ENCODE peak calls at places on chromosomes 7 and 10, in four cellular contexts. One of them, this sample, is unnamed.

GRCh38 chr10:119597405-119598186 is 832 bp upstream of the TIAL1 start:
- DNase-seq in OCI-LY7: peak; percentile 52
- DNase-seq in Karpas-422: peak; percentile 79
- DNase-seq in mammary epithelial cell: no peak
- DNase-seq in this sample: no peak

GRCh38 chr7:19470031-19470430 is 238.8 kb downstream of the POLR1F start:
- DNase-seq in Karpas-422: no peak
- DNase-seq in OCI-LY7: no peak
- DNase-seq in mammary epithelial cell: no peak
- DNase-seq in this sample: no peak

GRCh38 chr7:2641406-2642393 is 9.9 kb downstream of the TTYH3 start:
- DNase-seq in Karpas-422: no peak
- DNase-seq in mammary epithelial cell: peak; percentile 76
- DNase-seq in OCI-LY7: peak; percentile 88
- DNase-seq in this sample: peak; percentile 11

GRCh38 chr10:8418631-8419030 is 364.1 kb downstream of the GATA3 start:
- DNase-seq in mammary epithelial cell: peak; percentile 39
- DNase-seq in Karpas-422: no peak
- DNase-seq in OCI-LY7: no peak
- DNase-seq in this sample: no peak

GRCh38 chr7:145978769-145979168 is 137.8 kb upstream of the CNTNAP2 start:
- DNase-seq in OCI-LY7: no peak
- DNase-seq in Karpas-422: no peak
- DNase-seq in mammary epithelial cell: no peak
- DNase-seq in this sample: no peak

GRCh38 chr7:156929789-156930539 is 19.5 kb upstream of the NOM1 start:
- DNase-seq in OCI-LY7: no peak
- DNase-seq in Karpas-422: no peak
- DNase-seq in mammary epithelial cell: no peak
- DNase-seq in this sample: no peak

GRCh38 chr7:29523728-29524127 is 39.9 kb upstream of the PRR15 start:
- DNase-seq in Karpas-422: no peak
- DNase-seq in OCI-LY7: no peak
- DNase-seq in mammary epithelial cell: no peak
- DNase-seq in this sample: no peak

GRCh38 chr7:89607797-89608196 is 546.5 kb upstream of the STEAP1 start:
- DNase-seq in mammary epithelial cell: no peak
- DNase-seq in OCI-LY7: no peak
- DNase-seq in Karpas-422: no peak
- DNase-seq in this sample: no peak

GRCh38 chr10:12716042-12716441 is 285.5 kb downstream of the CCDC3 start:
- DNase-seq in OCI-LY7: no peak
- DNase-seq in Karpas-422: no peak
- DNase-seq in mammary epithelial cell: no peak
- DNase-seq in this sample: no peak

GRCh38 chr7:134755422-134756022 is 23.9 kb upstream of the CALD1 start:
- DNase-seq in OCI-LY7: peak; percentile 25
- DNase-seq in mammary epithelial cell: no peak
- DNase-seq in Karpas-422: no peak
- DNase-seq in this sample: no peak

GRCh38 chr10:69384320-69384719 is 32.4 kb downstream of the TACR2 start:
- DNase-seq in mammary epithelial cell: no peak
- DNase-seq in OCI-LY7: no peak
- DNase-seq in Karpas-422: no peak
- DNase-seq in this sample: no peak
- H3K4me1 ChIP-seq in mammary epithelial cell: peaks cover 42% of the 10 kb centered on the region
- H3K4me1 ChIP-seq in OCI-LY7: no peaks in the 10 kb centered on the region
- H3K4me1 ChIP-seq in Karpas-422: peaks cover 2% of the 10 kb centered on the region
- H3K4me1 ChIP-seq in this sample: no peaks in the 10 kb centered on the region

GRCh38 chr10:80501381-80501912 is 36.3 kb upstream of the SH2D4B start:
- DNase-seq in Karpas-422: no peak
- DNase-seq in mammary epithelial cell: peak; percentile 35
- DNase-seq in OCI-LY7: no peak
- DNase-seq in this sample: no peak
- H3K4me1 ChIP-seq in Karpas-422: no peaks in the 10 kb centered on the region
- H3K4me1 ChIP-seq in mammary epithelial cell: peaks cover 93% of the 10 kb centered on the region
- H3K4me1 ChIP-seq in OCI-LY7: no peaks in the 10 kb centered on the region
- H3K4me1 ChIP-seq in this sample: peaks cover 31% of the 10 kb centered on the region

GRCh38 chr7:152054377-152055230 is 29.1 kb downstream of the GALNT11 start:
- DNase-seq in OCI-LY7: no peak
- DNase-seq in mammary epithelial cell: peak; percentile 36
- DNase-seq in Karpas-422: no peak
- DNase-seq in this sample: no peak
- H3K4me1 ChIP-seq in OCI-LY7: no peaks in the 10 kb centered on the region
- H3K4me1 ChIP-seq in mammary epithelial cell: peaks cover 25% of the 10 kb centered on the region
- H3K4me1 ChIP-seq in Karpas-422: no peaks in the 10 kb centered on the region
- H3K4me1 ChIP-seq in this sample: no peaks in the 10 kb centered on the region

DNA sequence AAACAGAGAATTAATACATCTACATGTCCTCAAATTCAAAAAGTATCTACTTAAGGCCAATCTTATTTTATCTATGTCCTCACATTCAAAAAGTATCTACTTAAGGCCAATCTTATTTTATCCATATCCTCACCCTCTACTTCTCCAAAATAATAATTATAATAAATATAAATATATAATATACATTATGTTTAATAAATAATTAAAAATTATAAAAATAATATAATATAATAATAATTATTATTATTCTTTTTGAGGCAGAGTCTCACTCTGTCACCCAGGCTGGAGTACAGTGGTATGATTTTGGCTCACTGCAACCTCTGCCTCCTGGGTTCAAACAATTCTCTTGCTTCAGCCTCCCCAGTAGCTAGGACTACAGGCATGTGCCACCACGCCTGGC is 784.9 kb downstream of the DNAJB9 start:
- DNase-seq in Karpas-422: no peak
- DNase-seq in mammary epithelial cell: no peak
- DNase-seq in OCI-LY7: no peak
- DNase-seq in this sample: no peak
- H3K4me1 ChIP-seq in Karpas-422: no peaks in the 10 kb centered on the region
- H3K4me1 ChIP-seq in mammary epithelial cell: no peaks in the 10 kb centered on the region
- H3K4me1 ChIP-seq in OCI-LY7: no peaks in the 10 kb centered on the region
- H3K4me1 ChIP-seq in this sample: no peaks in the 10 kb centered on the region

GRCh38 chr10:22832198-22832597 is 95.7 kb upstream of the ARMC3 start:
- DNase-seq in Karpas-422: no peak
- DNase-seq in OCI-LY7: no peak
- DNase-seq in mammary epithelial cell: no peak
- DNase-seq in this sample: peak; percentile 86

GRCh38 chr10:22833353-22833752 is 94.5 kb upstream of the ARMC3 start:
- DNase-seq in OCI-LY7: no peak
- DNase-seq in Karpas-422: no peak
- DNase-seq in mammary epithelial cell: no peak
- DNase-seq in this sample: no peak

GRCh38 chr10:22833781-22834180 is 94.1 kb upstream of the ARMC3 start:
- DNase-seq in mammary epithelial cell: no peak
- DNase-seq in Karpas-422: no peak
- DNase-seq in OCI-LY7: no peak
- DNase-seq in this sample: no peak

GRCh38 chr10:22832851-22833250 is 95.0 kb upstream of the ARMC3 start:
- DNase-seq in Karpas-422: no peak
- DNase-seq in mammary epithelial cell: no peak
- DNase-seq in OCI-LY7: no peak
- DNase-seq in this sample: no peak

DNA sequence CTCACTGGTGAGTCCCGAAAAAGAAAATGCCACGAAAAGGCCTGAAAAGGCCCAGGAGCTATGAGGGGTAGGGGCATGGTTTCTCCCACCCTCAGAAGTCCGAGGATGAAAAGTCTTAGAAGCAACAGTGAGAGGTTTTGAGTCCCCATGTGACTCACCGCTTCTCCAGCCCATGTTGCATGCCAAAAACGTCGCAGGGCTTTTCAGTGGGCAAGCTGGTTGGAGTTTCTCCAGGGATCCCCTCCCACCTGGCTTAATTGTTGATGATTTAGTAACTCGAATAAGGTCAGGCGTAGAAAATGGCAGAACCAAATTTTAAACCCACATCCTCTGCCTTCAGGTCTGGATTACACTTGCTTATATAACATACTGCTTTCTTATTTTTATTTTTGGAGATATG is 96.3 kb upstream of the ARMC3 start:
- DNase-seq in Karpas-422: no peak
- DNase-seq in mammary epithelial cell: no peak
- DNase-seq in OCI-LY7: no peak
- DNase-seq in this sample: no peak
- H3K4me1 ChIP-seq in Karpas-422: no peaks in the 10 kb centered on the region
- H3K4me1 ChIP-seq in mammary epithelial cell: no peaks in the 10 kb centered on the region
- H3K4me1 ChIP-seq in OCI-LY7: no peaks in the 10 kb centered on the region
- H3K4me1 ChIP-seq in this sample: peaks cover 4% of the 10 kb centered on the region

DNA sequence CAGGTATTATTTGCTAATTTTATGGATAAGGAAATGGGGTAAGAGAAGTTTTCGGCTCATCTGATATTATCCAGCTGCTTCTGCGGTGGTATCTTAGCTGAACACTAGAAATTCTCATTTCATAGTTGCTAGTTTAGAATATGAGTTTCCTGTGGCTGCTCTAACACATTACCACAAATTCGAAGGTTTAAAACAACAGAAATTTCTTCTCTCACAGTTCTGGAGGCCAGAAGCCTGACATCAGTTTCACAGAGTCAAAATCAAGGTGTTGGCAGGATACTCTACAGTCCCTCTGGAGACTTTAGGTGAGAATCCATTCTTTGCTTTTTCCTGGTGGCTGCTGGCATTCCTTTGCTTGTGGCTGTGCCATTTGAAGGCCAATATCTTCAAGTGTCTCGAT is 205.9 kb downstream of the PTEN start:
- DNase-seq in mammary epithelial cell: no peak
- DNase-seq in Karpas-422: no peak
- DNase-seq in OCI-LY7: no peak
- DNase-seq in this sample: no peak
- H3K4me1 ChIP-seq in mammary epithelial cell: no peaks in the 10 kb centered on the region
- H3K4me1 ChIP-seq in Karpas-422: peaks cover 100% of the 10 kb centered on the region
- H3K4me1 ChIP-seq in OCI-LY7: peaks cover 91% of the 10 kb centered on the region
- H3K4me1 ChIP-seq in this sample: no peaks in the 10 kb centered on the region

DNA sequence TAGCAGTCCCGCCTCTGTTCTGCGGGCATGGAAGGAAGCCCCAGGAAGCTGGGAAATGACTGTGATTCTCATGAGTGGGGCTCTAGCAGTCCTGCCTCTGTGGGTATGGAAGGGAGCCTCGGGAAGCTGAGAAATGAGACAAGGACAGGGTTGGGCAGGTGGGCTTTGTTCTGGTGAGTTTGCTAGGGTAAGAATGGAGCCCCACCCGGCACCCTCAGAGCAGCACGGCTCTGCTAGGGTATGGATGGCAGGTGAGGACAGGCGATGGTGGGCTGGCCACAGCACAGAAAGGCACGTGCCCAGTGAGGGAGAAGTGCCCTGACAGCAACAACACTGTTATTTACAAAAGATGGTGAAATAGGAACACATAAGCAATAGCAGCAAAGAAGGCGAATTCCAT is 39.6 kb downstream of the SVIL start:
- DNase-seq in OCI-LY7: no peak
- DNase-seq in Karpas-422: no peak
- DNase-seq in mammary epithelial cell: no peak
- DNase-seq in this sample: no peak
- H3K4me1 ChIP-seq in OCI-LY7: no peaks in the 10 kb centered on the region
- H3K4me1 ChIP-seq in Karpas-422: no peaks in the 10 kb centered on the region
- H3K4me1 ChIP-seq in mammary epithelial cell: peaks cover 27% of the 10 kb centered on the region
- H3K4me1 ChIP-seq in this sample: peaks cover 3% of the 10 kb centered on the region

This sample was measured in small intestine.